ENCODE peak calls at places on chromosome X, in five cellular contexts. G is CD4-positive, alpha-beta T cell; Y is thyroid gland; B is GM13976; T is coronary artery. V is an unnamed sample.

GRCh38 chrX:139882299-139882698 is 50.6 kb downstream of the ATP11C start:
- DNase-seq in G (no peak), Y (no peak), B (no peak), T (no peak), V (no peak)

GRCh38 chrX:10064736-10065135 is 92.0 kb upstream of the CLCN4 start:
- DNase-seq in G (no peak), Y (peak), B (no peak), T (no peak), V (no peak)

GRCh38 chrX:46686003-46686645 is 72.8 kb downstream of the SLC9A7 start:
- DNase-seq in G (peak), Y (peak), B (peak), T (no peak), V (peak)

GRCh38 chrX:57155171-57155570 is 18.0 kb upstream of the SPIN2A start:
- DNase-seq in G (no peak), Y (no peak), B (no peak), T (no peak), V (no peak)

GRCh38 chrX:153794897-153795816 is 689 bp downstream of the SSR4 start:
- DNase-seq in G (no peak), Y (no peak), B (no peak), T (no peak), V (no peak)

GRCh38 chrX:83416273-83416672 is 91.8 kb upstream of the POU3F4 start:
- DNase-seq in G (no peak), Y (no peak), B (no peak), T (no peak), V (no peak)

GRCh38 chrX:75273483-75273882 is 402 bp upstream of the UPRT start:
- DNase-seq in G (no peak), Y (peak), B (peak), T (no peak), V (no peak)

GRCh38 chrX:23008431-23009099 is 8.8 kb downstream of the DDX53 start:
- DNase-seq in G (no peak), Y (no peak), B (no peak), T (no peak), V (no peak)

GRCh38 chrX:48972214-48973164 is 845 bp upstream of the KCND1 start:
- DNase-seq in G (peak), Y (peak), B (peak), T (no peak), V (no peak)

GRCh38 chrX:87702795-87703194 is 185.2 kb downstream of the KLHL4 start:
- DNase-seq in G (no peak), Y (no peak), B (no peak), T (no peak), V (no peak)

GRCh38 chrX:43592597-43592996 is 63.5 kb upstream of the MAOA start:
- DNase-seq in G (no peak), Y (peak), B (no peak), T (no peak), V (no peak)

GRCh38 chrX:2696698-2697215 is 5.7 kb downstream of the CD99 start:
- DNase-seq in G (no peak), Y (no peak), B (peak), T (no peak), V (no peak)

GRCh38 chrX:42803320-42803719 is 25.4 kb upstream of the PPP1R2C start:
- DNase-seq in G (no peak), Y (no peak), B (no peak), T (no peak), V (no peak)

GRCh38 chrX:74536142-74537010 is 78.0 kb downstream of the RLIM start:
- DNase-seq in G (peak), Y (peak), B (peak), T (peak), V (peak)

GRCh38 chrX:40719218-40719617 is 16.1 kb downstream of the MED14 start:
- DNase-seq in G (no peak), Y (no peak), B (no peak), T (no peak), V (no peak)

GRCh38 chrX:23931149-23931604 is 23.4 kb downstream of the CXorf58 start:
- DNase-seq in G (no peak), Y (no peak), B (no peak), T (no peak), V (no peak)

GRCh38 chrX:107398115-107398514 is 51.3 kb upstream of the FRMPD3 start:
- DNase-seq in G (no peak), Y (no peak), B (peak), T (no peak), V (no peak)

GRCh38 chrX:16771483-16772398 is 14.5 kb upstream of the TXLNG start:
- DNase-seq in G (no peak), Y (peak), B (no peak), T (no peak), V (no peak)

GRCh38 chrX:23554304-23554703 is 113.0 kb upstream of the PRDX4 start:
- DNase-seq in G (no peak), Y (no peak), B (peak), T (no peak), V (no peak)

GRCh38 chrX:69293776-69294601 is 128.7 kb upstream of the PJA1 start:
- DNase-seq in G (no peak), Y (no peak), B (no peak), T (no peak), V (no peak)

GRCh38 chrX:104136241-104137019 is 20.4 kb downstream of the SLC25A53 start:
- DNase-seq in G (peak), Y (peak), B (peak), T (no peak), V (no peak)
- TF ChIP-seq CTCF in G (peak), Y (peak), B (peak), T (peak), V (peak)

GRCh38 chrX:96126182-96126581 is 558.5 kb upstream of the DIAPH2 start:
- DNase-seq in G (no peak), Y (no peak), B (no peak), T (no peak), V (no peak)
- TF ChIP-seq CTCF in G (no peak), Y (no peak), B (no peak), T (no peak), V (no peak)

GRCh38 chrX:11944486-11944885 is 186.4 kb downstream of the MSL3 start:
- DNase-seq in G (no peak), Y (no peak), B (peak), T (no peak), V (no peak)
- TF ChIP-seq CTCF in G (no peak), Y (no peak), B (no peak), T (no peak), V (no peak)

DNA sequence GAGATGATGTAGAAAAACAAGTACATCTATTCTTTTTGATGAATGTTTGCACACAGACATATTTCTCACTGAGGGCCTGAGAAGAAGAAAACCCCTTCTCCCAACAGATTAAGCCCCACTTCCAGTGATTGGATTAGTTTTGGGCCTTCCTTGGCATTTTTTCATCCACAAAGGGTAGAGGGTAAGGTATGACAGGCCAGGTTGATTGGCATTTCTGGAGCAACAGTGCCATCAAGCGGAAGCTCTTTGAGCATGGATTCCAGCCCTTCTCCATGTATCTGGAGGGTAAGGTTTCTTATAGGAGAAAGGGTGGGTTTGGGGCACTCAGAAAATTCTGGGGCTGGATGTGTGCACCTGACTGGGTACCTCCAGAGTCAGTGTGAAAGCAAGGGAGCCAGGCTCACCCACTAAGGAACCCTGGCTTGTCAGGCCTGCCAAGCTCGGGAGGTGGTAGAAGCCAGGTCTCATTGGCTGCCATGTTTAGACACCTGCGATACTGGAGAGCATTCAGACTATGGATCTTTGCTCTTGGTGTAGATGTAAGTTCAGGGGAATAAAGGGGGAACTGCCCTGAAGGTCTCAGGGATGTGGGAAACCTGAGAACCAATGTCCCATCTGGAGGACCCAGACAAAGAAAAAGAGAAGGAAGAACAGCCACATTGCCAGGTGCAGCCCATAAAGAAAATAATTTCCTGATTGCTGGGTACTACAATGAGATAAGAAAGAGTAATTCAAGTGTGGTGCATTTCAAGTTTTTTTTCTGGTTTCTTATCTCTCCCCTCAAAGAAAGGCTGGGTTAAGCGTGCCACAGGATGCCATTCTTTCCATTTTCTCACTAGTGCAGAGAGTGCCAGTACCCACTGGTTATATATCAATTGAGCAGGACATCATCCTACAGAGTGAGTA is 222.3 kb upstream of the AGTR2 start:
- DNase-seq in G (no peak), Y (no peak), B (peak), T (no peak), V (no peak)
- TF ChIP-seq CTCF in G (no peak), Y (no peak), B (peak), T (no peak), V (no peak)

DNA sequence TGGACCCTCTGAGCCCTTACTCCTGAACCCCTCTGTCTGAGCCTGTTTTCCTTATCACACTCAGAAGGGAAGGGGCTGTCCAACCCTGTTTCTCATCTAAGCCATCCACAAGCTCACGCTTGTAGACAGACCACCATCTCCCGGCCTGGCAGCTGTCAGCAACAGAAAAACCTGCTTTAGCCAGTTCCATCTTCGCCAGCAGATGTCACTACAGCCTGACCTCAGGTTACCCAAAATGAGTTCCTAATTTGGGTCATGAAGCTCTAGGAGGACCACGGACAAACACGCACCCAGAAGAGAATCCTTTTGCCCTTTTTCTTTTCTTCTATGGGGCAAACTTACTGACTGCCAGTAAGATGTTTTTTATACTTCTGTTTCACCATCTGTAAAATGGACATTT is 445.4 kb downstream of the BCOR start:
- DNase-seq in G (no peak), Y (peak), B (peak), T (no peak), V (no peak)
- TF ChIP-seq CTCF in G (no peak), Y (peak), B (no peak), T (no peak), V (peak)

GRCh38 chrX:125205084-125205917 is 114.4 kb upstream of the TEX13C start:
- DNase-seq in G (no peak), Y (peak), B (peak), T (peak), V (peak)
- TF ChIP-seq CTCF in G (no peak), Y (peak), B (no peak), T (no peak), V (no peak)

DNA sequence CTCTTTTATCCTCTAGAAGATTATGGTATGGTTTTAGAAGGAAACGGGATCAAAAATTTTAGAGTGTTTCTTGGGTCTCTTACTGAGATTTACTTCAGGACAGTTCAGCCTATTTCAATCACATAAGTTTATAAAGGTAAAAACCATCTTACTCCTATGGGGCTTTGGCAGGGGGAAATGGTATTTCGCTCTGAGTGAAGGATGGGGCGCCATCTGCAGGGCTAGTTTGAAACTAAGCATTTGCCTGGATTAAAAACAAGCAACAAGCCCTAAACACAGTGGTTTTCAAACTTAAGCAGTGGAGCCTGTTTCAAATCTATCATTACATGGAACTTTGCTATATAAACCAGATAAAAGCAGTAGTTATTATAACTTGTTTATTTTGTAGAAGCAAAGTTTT is 361.5 kb upstream of the FMR1 start:
- DNase-seq in G (no peak), Y (no peak), B (no peak), T (no peak), V (no peak)
- TF ChIP-seq CTCF in G (no peak), Y (no peak), B (no peak), T (no peak), V (peak)

V was measured in dorsolateral prefrontal cortex.